ENCODE peak calls at places on chromosome 7, in six cellular contexts. T is stimulated activated CD8-positive, alpha-beta memory T cell treated with anti-CD3 and anti-CD28 coated beads, Interleukin-2, amount 100 ng/mL, for 1 hour; P is mesenteric fat pad; O is H7; H is CD8-positive, alpha-beta memory T cell; E is naive thymus-derived CD8-positive, alpha-beta T cell. I is an unnamed sample.

GRCh38 chr7:141590071-141590470 is 38.9 kb downstream of the AGK start:
- DNase-seq in T (no peak), P (no peak), O (no peak), H (no peak), E (no peak), I (no peak)

GRCh38 chr7:2661602-2662272 is 26.3 kb upstream of the AMZ1 start:
- DNase-seq in T (no peak), P (no peak), O (no peak), H (no peak), E (no peak), I (no peak)

GRCh38 chr7:142598297-142598696 is 151.0 kb upstream of the PRSS1 start:
- DNase-seq in T (no peak), P (no peak), O (no peak), H (no peak), E (no peak), I (no peak)

GRCh38 chr7:20214787-20215669 is 2.2 kb downstream of the MACC1 start:
- DNase-seq in T (no peak), P (no peak), O (no peak), H (no peak), E (no peak), I (no peak)

GRCh38 chr7:74567318-74567668 is 90.2 kb upstream of the GTF2I start:
- DNase-seq in T (no peak), P (no peak), O (no peak), H (no peak), E (no peak), I (no peak)

GRCh38 chr7:38451840-38452239 is 178.4 kb upstream of the TARP start:
- DNase-seq in T (no peak), P (no peak), O (peak), H (no peak), E (no peak), I (no peak)

GRCh38 chr7:143304938-143305337 is 11.0 kb upstream of the CLCN1 start:
- DNase-seq in T (no peak), P (no peak), O (no peak), H (no peak), E (no peak), I (no peak)

GRCh38 chr7:125055376-125055775 is 125.8 kb upstream of the POT1 start:
- DNase-seq in T (no peak), P (no peak), O (no peak), H (no peak), E (no peak), I (no peak)

GRCh38 chr7:139094030-139094429 is 15.5 kb downstream of the ZC3HAV1 start:
- DNase-seq in T (no peak), P (no peak), O (no peak), H (no peak), E (no peak), I (no peak)

GRCh38 chr7:69067397-69067796 is 530.9 kb upstream of the AUTS2 start:
- DNase-seq in T (no peak), P (no peak), O (peak), H (no peak), E (no peak), I (no peak)

GRCh38 chr7:19816128-19816527 is 42.7 kb upstream of the TMEM196 start:
- DNase-seq in T (no peak), P (no peak), O (no peak), H (no peak), E (no peak), I (no peak)

GRCh38 chr7:5677538-5678294 is 103.7 kb downstream of the RNF216 start:
- DNase-seq in T (no peak), P (no peak), O (peak), H (no peak), E (no peak), I (no peak)

GRCh38 chr7:81284576-81284975 is 365.7 kb upstream of the SEMA3C start:
- DNase-seq in T (no peak), P (no peak), O (no peak), H (no peak), E (no peak), I (no peak)

GRCh38 chr7:44396931-44397525 is 71.6 kb upstream of the CAMK2B start:
- DNase-seq in T (no peak), P (peak), O (no peak), H (no peak), E (no peak), I (no peak)

GRCh38 chr7:106504620-106505019 is 156.3 kb downstream of the CCDC71L start:
- DNase-seq in T (no peak), P (no peak), O (no peak), H (no peak), E (no peak), I (no peak)

GRCh38 chr7:107203607-107204006 is 34.8 kb downstream of the HBP1 start:
- DNase-seq in T (no peak), P (no peak), O (no peak), H (no peak), E (no peak), I (no peak)

GRCh38 chr7:30286749-30287148 is 2.4 kb downstream of the ZNRF2 start:
- DNase-seq in T (no peak), P (no peak), O (no peak), H (no peak), E (no peak), I (no peak)

GRCh38 chr7:100137851-100138760 is 10.6 kb upstream of the LAMTOR4 start:
- DNase-seq in T (no peak), P (no peak), O (no peak), H (no peak), E (no peak), I (no peak)

GRCh38 chr7:620052-620451 is 100.4 kb upstream of the PDGFA start:
- DNase-seq in T (no peak), P (no peak), O (peak), H (no peak), E (no peak), I (no peak)

GRCh38 chr7:151251926-151252835 is 3.7 kb upstream of the SMARCD3 start:
- DNase-seq in T (no peak), P (no peak), O (peak), H (no peak), E (no peak), I (no peak)

GRCh38 chr7:102426268-102427031 is 6.9 kb upstream of the ORAI2 start:
- DNase-seq in T (peak), P (no peak), O (no peak), H (peak), E (peak), I (peak)

GRCh38 chr7:35003679-35004278 is 33.5 kb downstream of the DPY19L1 start:
- DNase-seq in T (no peak), P (no peak), O (no peak), H (no peak), E (no peak), I (no peak)

GRCh38 chr7:51727441-51727840 is 410.8 kb upstream of the COBL start:
- DNase-seq in T (no peak), P (no peak), O (no peak), H (no peak), E (no peak), I (no peak)

GRCh38 chr7:48962821-48963505 is 38.6 kb downstream of the CDC14C start:
- DNase-seq in T (no peak), P (no peak), O (peak), H (no peak), E (no peak), I (no peak)

GRCh38 chr7:10998984-10999757 is 25.5 kb downstream of the PHF14 start:
- DNase-seq in T (no peak), P (no peak), O (no peak), H (no peak), E (no peak), I (no peak)

GRCh38 chr7:42645906-42646305 is 266.0 kb downstream of the C7orf25 start:
- DNase-seq in T (no peak), P (no peak), O (no peak), H (no peak), E (no peak), I (no peak)

GRCh38 chr7:45036317-45036716 is 36.3 kb downstream of the CCM2 start:
- DNase-seq in T (no peak), P (no peak), O (no peak), H (no peak), E (no peak), I (no peak)

GRCh38 chr7:73799282-73800141 is 29.4 kb upstream of the CLDN3 start:
- DNase-seq in T (no peak), P (peak), O (no peak), H (no peak), E (no peak), I (no peak)

GRCh38 chr7:151367304-151367703 is 25.7 kb downstream of the NUB1 start:
- DNase-seq in T (no peak), P (no peak), O (no peak), H (no peak), E (no peak), I (no peak)

GRCh38 chr7:90209776-90210175 is 1.8 kb upstream of the STEAP2 start:
- DNase-seq in T (no peak), P (no peak), O (no peak), H (no peak), E (no peak), I (no peak)

GRCh38 chr7:10128748-10129147 is 844.9 kb upstream of the PHF14 start:
- DNase-seq in T (no peak), P (no peak), O (no peak), H (no peak), E (no peak), I (no peak)

GRCh38 chr7:132117181-132117580 is 459.1 kb downstream of the PLXNA4 start:
- DNase-seq in T (no peak), P (peak), O (no peak), H (no peak), E (no peak), I (no peak)

GRCh38 chr7:126699707-126700106 is 553.0 kb downstream of the GRM8 start:
- DNase-seq in T (no peak), P (no peak), O (no peak), H (no peak), E (no peak), I (no peak)

GRCh38 chr7:155052982-155053381 is 17.1 kb upstream of the HTR5A start:
- DNase-seq in T (no peak), P (no peak), O (no peak), H (no peak), E (no peak), I (no peak)

GRCh38 chr7:131131746-131132431 is 195.8 kb upstream of the MKLN1 start:
- DNase-seq in T (no peak), P (no peak), O (no peak), H (no peak), E (no peak), I (no peak)